ENCODE peak calls at places on chromosomes 6 and 20, in eight cellular contexts. J, S, B, P, Y, V, X and N are unnamed samples.

GRCh38 chr6:132304891-132305305 is 96.4 kb downstream of the MOXD1 start:
- DNase-seq in S (no peak), X (no peak), B (no peak), J (no peak), Y (no peak), V (no peak), P (no peak), N (no peak)

GRCh38 chr6:135358251-135358821 is 139.2 kb downstream of the AHI1 start:
- DNase-seq in J (no peak), B (no peak), Y (peak), S (peak), V (peak), P (peak), X (no peak), N (no peak)

GRCh38 chr6:155075938-155076337 is 80.8 kb downstream of the TIAM2 start:
- DNase-seq in Y (no peak), X (no peak), S (no peak), V (no peak), J (no peak), P (no peak), B (peak), N (no peak)

GRCh38 chr6:30411515-30412207 is 66.7 kb downstream of the RPP21 start:
- DNase-seq in X (peak), B (no peak), S (peak), J (peak), V (no peak), Y (no peak), P (peak), N (no peak)

GRCh38 chr20:61857884-61858283 is 207.8 kb downstream of the TAF4 start:
- DNase-seq in P (no peak), Y (no peak), V (no peak), J (no peak), X (no peak), S (no peak), B (no peak), N (no peak)

GRCh38 chr20:29302979-29303644 is 1954.4 kb upstream of the DEFB115 start:
- DNase-seq in Y (no peak), J (no peak), S (no peak), B (peak), P (no peak), X (no peak), V (no peak), N (no peak)

GRCh38 chr6:146974346-146974745 is 229.9 kb upstream of the STXBP5 start:
- DNase-seq in X (no peak), B (no peak), J (no peak), Y (no peak), V (no peak), S (no peak), P (no peak), N (no peak)

GRCh38 chr6:133671376-133671775 is 217.5 kb upstream of the TCF21 start:
- DNase-seq in V (no peak), Y (no peak), B (no peak), S (no peak), X (no peak), P (no peak), J (no peak), N (no peak)

GRCh38 chr6:51077967-51078518 is 259.4 kb downstream of the TFAP2B start:
- DNase-seq in S (peak), B (no peak), P (no peak), Y (no peak), V (no peak), J (no peak), X (no peak), N (no peak)

GRCh38 chr20:47258745-47259695 is 97.5 kb downstream of the ZMYND8 start:
- DNase-seq in J (no peak), X (no peak), B (no peak), V (no peak), P (no peak), S (peak), Y (peak), N (no peak)

GRCh38 chr20:14707026-14707680 is 369.7 kb upstream of the FLRT3 start:
- DNase-seq in X (no peak), Y (no peak), S (peak), P (no peak), B (no peak), J (no peak), V (no peak), N (no peak)
- TF ChIP-seq CTCF in X (no peak), Y (no peak), S (no peak), P (no peak), B (no peak), J (no peak), V (no peak), N (no peak)

GRCh38 chr20:43404880-43405279 is 52.8 kb upstream of the SRSF6 start:
- DNase-seq in X (no peak), Y (no peak), J (no peak), B (peak), V (no peak), P (no peak), S (no peak), N (peak)

GRCh38 chr20:43409041-43409913 is 48.4 kb upstream of the SRSF6 start:
- DNase-seq in B (peak), Y (no peak), V (no peak), S (peak), X (no peak), J (no peak), P (peak), N (no peak)
- TF ChIP-seq CTCF in B (no peak), Y (peak), V (peak), S (peak), X (no peak), J (no peak), P (peak), N (peak)

GRCh38 chr20:36460648-36461599 is 80.4 kb upstream of the MYL9 start:
- DNase-seq in S (peak), J (peak), V (no peak), P (peak), X (peak), Y (no peak), B (peak), N (peak)
- TF ChIP-seq CTCF in S (no peak), J (no peak), V (no peak), P (no peak), X (no peak), Y (no peak), B (peak), N (no peak)

GRCh38 chr6:95279641-95280040 is 297.7 kb upstream of the MANEA start:
- DNase-seq in V (no peak), Y (no peak), P (no peak), S (no peak), J (no peak), B (no peak), X (no peak), N (no peak)

GRCh38 chr6:95280690-95281273 is 296.6 kb upstream of the MANEA start:
- DNase-seq in Y (no peak), X (no peak), V (no peak), S (peak), B (no peak), J (no peak), P (no peak), N (no peak)
- TF ChIP-seq CTCF in Y (peak), X (no peak), V (peak), S (peak), B (no peak), J (no peak), P (peak), N (peak)

DNA sequence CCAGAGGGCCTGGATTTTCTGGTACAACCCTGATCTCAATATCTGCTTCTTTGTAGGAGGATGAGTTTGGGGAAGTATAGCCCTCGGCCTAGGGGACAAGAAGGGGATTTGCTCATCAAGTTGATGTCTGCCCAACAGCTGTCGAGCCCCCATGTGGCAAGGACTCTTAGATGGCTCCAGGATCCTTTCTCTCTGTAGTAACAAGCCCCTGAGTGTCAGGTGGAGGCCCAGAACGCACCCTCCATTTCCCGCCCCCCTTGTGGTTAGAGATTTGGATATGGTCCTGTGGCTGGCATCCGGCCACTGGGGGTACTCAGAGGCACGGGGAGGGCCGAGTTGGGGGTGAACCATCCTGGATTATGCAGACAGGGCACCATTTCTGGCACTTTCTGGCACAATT is 50.1 kb downstream of the CTCFL start:
- DNase-seq in S (no peak), B (no peak), Y (no peak), J (no peak), X (no peak), V (no peak), P (no peak), N (no peak)
- TF ChIP-seq CTCF in S (no peak), B (no peak), Y (no peak), J (no peak), X (no peak), V (no peak), P (no peak), N (no peak)